ENCODE peak calls at places on chromosomes 5 and 9, in four cellular contexts. S is neural progenitor cell, J is COR-L47, T is caudate nucleus. M is an unnamed sample.
A peak's percentile ranks its signal among the peaks of the same experiment; 100 is the strongest.

GRCh38 chr9:134396258-134396742 is 70.0 kb downstream of the RXRA start:
- DNase-seq in J (no peak), S (no peak), T (no peak), M (no peak)

GRCh38 chr5:76831108-76831447 is 12.2 kb downstream of the F2RL1 start:
- DNase-seq in J (no peak), S (peak; percentile 46), T (no peak), M (no peak)

GRCh38 chr5:142512041-142512679 is 173.7 kb downstream of the FGF1 start:
- DNase-seq in T (no peak), J (no peak), S (peak; percentile 31), M (peak; percentile 36)

GRCh38 chr5:74685979-74686631 is 1.1 kb downstream of the HEXB start:
- DNase-seq in J (no peak), T (no peak), S (no peak), M (peak; percentile 26)

GRCh38 chr5:79464278-79464677 is 49.7 kb downstream of the HOMER1 start:
- DNase-seq in S (no peak), J (no peak), T (no peak), M (no peak)

GRCh38 chr9:3894764-3895163 is 369.0 kb upstream of the RFX3 start:
- DNase-seq in J (no peak), T (no peak), S (no peak), M (no peak)

GRCh38 chr5:19531374-19531952 is 456.5 kb downstream of the CDH18 start:
- DNase-seq in T (no peak), S (no peak), J (peak; percentile 53), M (no peak)

GRCh38 chr5:57442080-57442839 is 40.4 kb downstream of the ACTBL2 start:
- DNase-seq in S (no peak), J (no peak), T (no peak), M (no peak)